ENCODE peak calls at places on chromosomes 1 and 21, in four cellular contexts. One of them, this sample, is unnamed.

GRCh38 chr1:153552335-153552734 is 3.3 kb upstream of the S100A3 start:
- DNase-seq in astrocyte of the spinal cord: no peak
- DNase-seq in colonic mucosa: no peak
- DNase-seq in AG04450: no peak
- DNase-seq in this sample: no peak

GRCh38 chr1:42949312-42950145 is 9.1 kb downstream of the SLC2A1 start:
- DNase-seq in astrocyte of the spinal cord: no peak
- DNase-seq in AG04450: no peak
- DNase-seq in colonic mucosa: no peak
- DNase-seq in this sample: no peak

GRCh38 chr1:111241797-111242196 is 14.3 kb downstream of the CHI3L2 start:
- DNase-seq in astrocyte of the spinal cord: no peak
- DNase-seq in colonic mucosa: no peak
- DNase-seq in AG04450: no peak
- DNase-seq in this sample: no peak

GRCh38 chr1:72397786-72398185 is 115.4 kb upstream of the NEGR1 start:
- DNase-seq in colonic mucosa: no peak
- DNase-seq in astrocyte of the spinal cord: peak; percentile 87
- DNase-seq in AG04450: peak; percentile 41
- DNase-seq in this sample: no peak

GRCh38 chr1:28329395-28330153 is 734 bp downstream of the MED18 start:
- DNase-seq in colonic mucosa: peak; percentile 36
- DNase-seq in astrocyte of the spinal cord: peak; percentile 20
- DNase-seq in AG04450: no peak
- DNase-seq in this sample: no peak

GRCh38 chr1:244347942-244348341 is 103.8 kb downstream of the ADSS2 start:
- DNase-seq in astrocyte of the spinal cord: no peak
- DNase-seq in colonic mucosa: peak; percentile 79
- DNase-seq in AG04450: no peak
- DNase-seq in this sample: no peak

GRCh38 chr1:104195395-104195794 is 445.7 kb downstream of the AMY1C start:
- DNase-seq in AG04450: no peak
- DNase-seq in astrocyte of the spinal cord: no peak
- DNase-seq in colonic mucosa: no peak
- DNase-seq in this sample: no peak

GRCh38 chr1:161342836-161343235 is 24.8 kb downstream of the CFAP126 start:
- DNase-seq in colonic mucosa: no peak
- DNase-seq in AG04450: no peak
- DNase-seq in astrocyte of the spinal cord: no peak
- DNase-seq in this sample: no peak

GRCh38 chr21:31180256-31181088 is 142.2 kb upstream of the KRTAP19-8 start:
- DNase-seq in colonic mucosa: no peak
- DNase-seq in astrocyte of the spinal cord: peak; percentile 55
- DNase-seq in AG04450: no peak
- DNase-seq in this sample: no peak

GRCh38 chr1:27402349-27402754 is 9.9 kb downstream of the GPR3 start:
- DNase-seq in astrocyte of the spinal cord: peak; percentile 70
- DNase-seq in colonic mucosa: peak; percentile 83
- DNase-seq in AG04450: no peak
- DNase-seq in this sample: no peak

GRCh38 chr1:43831866-43832654 is 101.5 kb upstream of the ARTN start:
- DNase-seq in colonic mucosa: no peak
- DNase-seq in AG04450: no peak
- DNase-seq in astrocyte of the spinal cord: no peak
- DNase-seq in this sample: no peak

GRCh38 chr1:185439727-185440415 is 122.8 kb upstream of the IVNS1ABP start:
- DNase-seq in astrocyte of the spinal cord: peak; percentile 64
- DNase-seq in colonic mucosa: no peak
- DNase-seq in AG04450: peak; percentile 15
- DNase-seq in this sample: peak; percentile 95

GRCh38 chr21:28663111-28663693 is 329.5 kb downstream of the LTN1 start:
- DNase-seq in astrocyte of the spinal cord: no peak
- DNase-seq in colonic mucosa: no peak
- DNase-seq in AG04450: no peak
- DNase-seq in this sample: no peak

GRCh38 chr21:41957991-41958766 is 4.4 kb upstream of the C2CD2 start:
- DNase-seq in AG04450: peak; percentile 91
- DNase-seq in colonic mucosa: peak; percentile 51
- DNase-seq in astrocyte of the spinal cord: peak; percentile 95
- DNase-seq in this sample: peak; percentile 74

GRCh38 chr21:34589511-34590282 is 25.2 kb downstream of the RCAN1 start:
- DNase-seq in AG04450: no peak
- DNase-seq in astrocyte of the spinal cord: no peak
- DNase-seq in colonic mucosa: peak; percentile 12
- DNase-seq in this sample: no peak

GRCh38 chr1:172719694-172720138 is 60.8 kb downstream of the FASLG start:
- DNase-seq in AG04450: no peak
- DNase-seq in colonic mucosa: no peak
- DNase-seq in astrocyte of the spinal cord: peak; percentile 64
- DNase-seq in this sample: peak; percentile 30

GRCh38 chr1:84918706-84919105 is 25.7 kb upstream of the LPAR3 start:
- DNase-seq in astrocyte of the spinal cord: no peak
- DNase-seq in AG04450: no peak
- DNase-seq in colonic mucosa: no peak
- DNase-seq in this sample: peak; percentile 44

GRCh38 chr1:230798491-230798890 is 51.3 kb downstream of the CAPN9 start:
- DNase-seq in AG04450: no peak
- DNase-seq in astrocyte of the spinal cord: no peak
- DNase-seq in colonic mucosa: no peak
- DNase-seq in this sample: no peak

GRCh38 chr1:203148127-203148526 is 20.6 kb downstream of the ADORA1 start:
- DNase-seq in astrocyte of the spinal cord: no peak
- DNase-seq in colonic mucosa: peak; percentile 42
- DNase-seq in AG04450: no peak
- DNase-seq in this sample: no peak

GRCh38 chr1:66925558-66925910 is 744 bp downstream of the MIER1 start:
- DNase-seq in astrocyte of the spinal cord: no peak
- DNase-seq in colonic mucosa: no peak
- DNase-seq in AG04450: no peak
- DNase-seq in this sample: no peak

GRCh38 chr1:115782571-115783281 is 14.2 kb upstream of the CASQ2 start:
- DNase-seq in astrocyte of the spinal cord: peak; percentile 59
- DNase-seq in colonic mucosa: no peak
- DNase-seq in AG04450: peak; percentile 2
- DNase-seq in this sample: peak; percentile 71

GRCh38 chr1:182301026-182301436 is 90.6 kb downstream of the GLUL start:
- DNase-seq in colonic mucosa: no peak
- DNase-seq in AG04450: no peak
- DNase-seq in astrocyte of the spinal cord: no peak
- DNase-seq in this sample: no peak

GRCh38 chr1:182304218-182305016 is 87.2 kb downstream of the GLUL start:
- DNase-seq in colonic mucosa: no peak
- DNase-seq in astrocyte of the spinal cord: no peak
- DNase-seq in AG04450: no peak
- DNase-seq in this sample: no peak

GRCh38 chr1:182303778-182304177 is 87.8 kb downstream of the GLUL start:
- DNase-seq in colonic mucosa: no peak
- DNase-seq in astrocyte of the spinal cord: no peak
- DNase-seq in AG04450: no peak
- DNase-seq in this sample: no peak

GRCh38 chr1:182299728-182300581 is 91.6 kb downstream of the GLUL start:
- DNase-seq in astrocyte of the spinal cord: peak; percentile 9
- DNase-seq in AG04450: no peak
- DNase-seq in colonic mucosa: peak; percentile 83
- DNase-seq in this sample: no peak

DNA sequence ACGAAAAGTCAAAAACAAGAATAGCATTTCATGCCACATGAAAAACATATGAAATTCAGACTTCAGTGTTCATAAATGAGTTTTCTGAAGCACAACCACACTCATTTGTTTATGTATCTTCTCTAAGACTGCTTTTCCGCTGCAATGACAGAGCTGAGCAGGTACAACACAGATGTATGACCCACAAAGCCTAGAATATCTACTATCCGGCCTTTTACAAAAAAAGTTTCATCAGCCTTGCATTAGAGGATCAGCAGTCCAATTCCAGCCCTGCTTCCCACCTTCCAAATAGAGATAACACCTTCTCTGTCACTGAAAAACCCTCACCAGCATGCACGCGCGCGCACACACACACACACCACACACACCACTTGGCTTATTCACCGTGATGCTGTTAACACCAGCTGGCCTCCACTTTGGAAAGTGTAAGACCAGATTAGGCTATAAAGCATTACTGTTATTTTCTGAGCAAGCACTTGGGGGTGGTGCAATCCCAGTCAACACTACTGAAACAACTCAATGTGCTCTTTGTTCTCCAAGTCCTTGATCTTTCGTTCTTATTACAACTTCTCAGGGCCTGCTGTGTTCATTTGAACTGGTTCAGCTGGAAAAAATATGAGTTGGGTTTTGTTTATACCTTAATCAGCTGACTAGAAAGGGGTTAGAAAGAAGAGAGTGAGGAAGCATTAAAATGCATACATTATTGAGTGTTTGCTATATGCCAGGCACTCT is 90.0 kb downstream of the GLUL start:
- DNase-seq in AG04450: no peak
- DNase-seq in colonic mucosa: peak; percentile 68
- DNase-seq in astrocyte of the spinal cord: peak; percentile 53
- DNase-seq in this sample: no peak
- TF ChIP-seq CTCF in AG04450: no peak
- TF ChIP-seq CTCF in colonic mucosa: no peak
- TF ChIP-seq CTCF in astrocyte of the spinal cord: no peak
- TF ChIP-seq CTCF in this sample: peak; percentile 16

GRCh38 chr1:53656062-53656915 is 82.7 kb downstream of the GLIS1 start:
- DNase-seq in AG04450: peak; percentile 27
- DNase-seq in astrocyte of the spinal cord: peak; percentile 80
- DNase-seq in colonic mucosa: no peak
- DNase-seq in this sample: no peak
- H3K4me3 ChIP-seq in AG04450: no peak overlapping the region
- H3K4me3 ChIP-seq in astrocyte of the spinal cord: no peak overlapping the region
- H3K4me3 ChIP-seq in colonic mucosa: no peak overlapping the region
- H3K4me3 ChIP-seq in this sample: no peak overlapping the region

GRCh38 chr1:25030674-25031589 is 100.9 kb upstream of the RUNX3 start:
- DNase-seq in astrocyte of the spinal cord: peak; percentile 22
- DNase-seq in colonic mucosa: no peak
- DNase-seq in AG04450: no peak
- DNase-seq in this sample: no peak
- TF ChIP-seq CTCF in astrocyte of the spinal cord: no peak
- TF ChIP-seq CTCF in colonic mucosa: no peak
- TF ChIP-seq CTCF in AG04450: no peak
- TF ChIP-seq CTCF in this sample: no peak

DNA sequence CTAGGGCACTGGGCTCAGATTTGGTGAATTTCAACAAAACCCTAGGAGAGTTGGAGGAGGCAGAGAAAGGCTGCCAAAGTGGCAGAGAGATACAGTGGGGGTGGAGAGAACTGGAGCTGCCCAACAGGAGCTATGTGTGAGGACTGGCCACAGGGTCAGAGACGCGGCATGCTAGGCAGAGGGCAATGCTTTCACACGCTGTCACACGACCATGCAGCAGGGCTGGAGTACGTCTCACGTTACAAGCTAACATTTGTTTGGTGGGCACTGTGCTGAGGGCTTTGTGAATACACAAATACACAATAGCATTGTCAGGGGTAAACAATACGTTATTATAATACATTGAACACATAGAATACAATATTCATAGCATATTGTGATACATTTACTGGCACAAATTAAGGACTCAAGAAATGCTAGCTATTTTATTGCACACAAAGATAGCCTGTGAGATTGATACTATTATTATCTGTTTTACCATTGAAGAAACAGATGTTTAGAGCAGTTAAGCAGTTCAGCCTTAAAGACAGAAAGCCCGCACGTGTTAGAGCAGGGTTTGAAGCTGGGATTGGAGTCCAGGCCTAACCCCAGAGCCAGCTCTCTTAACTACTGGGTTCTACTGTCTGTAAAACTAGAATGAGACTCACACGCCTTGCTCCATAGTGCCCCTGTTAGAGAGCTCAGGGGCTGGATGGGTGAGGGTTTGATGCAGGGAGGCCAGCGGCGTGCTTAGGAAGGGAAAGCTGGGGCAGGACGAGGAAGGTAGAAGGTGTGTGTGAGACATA is 4.5 kb downstream of the RAB7B start:
- DNase-seq in AG04450: no peak
- DNase-seq in colonic mucosa: no peak
- DNase-seq in astrocyte of the spinal cord: no peak
- DNase-seq in this sample: no peak
- H3K4me3 ChIP-seq in AG04450: no peak overlapping the region
- H3K4me3 ChIP-seq in colonic mucosa: no peak overlapping the region
- H3K4me3 ChIP-seq in astrocyte of the spinal cord: no peak overlapping the region
- H3K4me3 ChIP-seq in this sample: no peak overlapping the region

GRCh38 chr1:75133754-75134655 is at the start of gene LHX8:
- DNase-seq in astrocyte of the spinal cord: peak; percentile 16
- DNase-seq in AG04450: no peak
- DNase-seq in colonic mucosa: no peak
- DNase-seq in this sample: no peak
- TF ChIP-seq CTCF in astrocyte of the spinal cord: no peak
- TF ChIP-seq CTCF in AG04450: no peak
- TF ChIP-seq CTCF in colonic mucosa: no peak
- TF ChIP-seq CTCF in this sample: peak; percentile 5

GRCh38 chr21:32276671-32277070 is 2.2 kb downstream of the MIS18A start:
- DNase-seq in AG04450: no peak
- DNase-seq in astrocyte of the spinal cord: no peak
- DNase-seq in colonic mucosa: no peak
- DNase-seq in this sample: no peak

GRCh38 chr21:32270748-32271147 is 8.1 kb downstream of the MIS18A start:
- DNase-seq in AG04450: no peak
- DNase-seq in astrocyte of the spinal cord: no peak
- DNase-seq in colonic mucosa: no peak
- DNase-seq in this sample: no peak
- H3K4me3 ChIP-seq in AG04450: no peak overlapping the region
- H3K4me3 ChIP-seq in astrocyte of the spinal cord: no peak overlapping the region
- H3K4me3 ChIP-seq in colonic mucosa: no peak overlapping the region
- H3K4me3 ChIP-seq in this sample: no peak overlapping the region

DNA sequence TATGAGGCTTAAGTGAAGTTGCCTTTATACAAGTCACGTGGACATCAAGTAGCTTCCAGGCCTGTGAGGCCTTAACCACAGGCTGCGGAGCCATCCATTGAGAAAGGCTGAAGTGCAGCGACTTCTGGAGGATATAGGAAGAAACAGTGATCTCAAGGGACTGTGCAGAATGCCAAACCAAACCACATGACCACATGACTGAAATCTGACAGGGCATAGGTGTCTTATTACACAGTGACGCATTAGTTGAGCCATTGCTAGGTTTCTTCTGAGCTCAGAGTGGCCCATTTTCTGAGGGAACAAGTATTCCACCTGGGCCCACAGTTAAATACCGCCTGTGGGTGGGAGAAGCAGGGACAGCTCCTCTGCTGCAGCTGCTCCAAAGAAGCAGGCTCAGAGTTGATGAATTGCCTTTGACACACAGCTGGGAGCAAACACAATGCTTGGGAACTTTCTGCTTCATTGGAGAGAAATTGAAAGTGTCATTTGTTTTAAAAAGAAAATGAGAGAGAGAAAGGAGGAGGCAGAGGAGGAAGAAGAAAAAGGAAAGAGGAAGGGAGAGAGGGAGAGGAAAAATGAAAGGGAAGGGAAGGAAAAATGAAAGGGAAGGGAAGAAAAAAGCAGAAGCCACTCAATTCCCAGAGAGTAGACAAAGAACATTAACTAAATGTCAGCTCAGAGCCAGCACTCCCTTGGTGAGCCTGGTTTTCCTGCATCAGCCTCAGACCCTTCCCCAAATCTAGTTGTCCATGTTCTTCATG is 94.4 kb downstream of the COLGALT2 start:
- DNase-seq in AG04450: peak; percentile 81
- DNase-seq in colonic mucosa: no peak
- DNase-seq in astrocyte of the spinal cord: peak; percentile 99
- DNase-seq in this sample: peak; percentile 22
- TF ChIP-seq CTCF in AG04450: peak; percentile 37
- TF ChIP-seq CTCF in colonic mucosa: no peak
- TF ChIP-seq CTCF in astrocyte of the spinal cord: peak; percentile 34
- TF ChIP-seq CTCF in this sample: no peak

This sample was measured in epithelial cell of proximal tubule.